ENCODE peak calls at places on chromosomes 16 and 17, in seven cellular contexts. D, S, Q, L, G, P and U are unnamed samples.

GRCh38 chr17:45364531-45365390 is 47.9 kb upstream of the MAP3K14 start:
- DNase-seq in D (no peak), S (peak), Q (no peak), L (no peak), G (peak), P (no peak), U (no peak)

GRCh38 chr17:7133424-7133823 is 18.8 kb upstream of the ASGR2 start:
- DNase-seq in D (no peak), S (peak), Q (no peak), L (no peak), G (no peak), P (no peak), U (peak)

GRCh38 chr17:78225088-78225865 is 6.2 kb upstream of the TMEM235 start:
- DNase-seq in D (no peak), S (no peak), Q (no peak), L (no peak), G (no peak), P (no peak), U (no peak)

GRCh38 chr17:28484296-28484695 is 10.9 kb downstream of the SLC13A2 start:
- DNase-seq in D (no peak), S (no peak), Q (no peak), L (no peak), G (no peak), P (no peak), U (no peak)

GRCh38 chr17:17028059-17028877 is 14.0 kb upstream of the MPRIP start:
- DNase-seq in D (peak), S (no peak), Q (peak), L (no peak), G (no peak), P (peak), U (peak)

GRCh38 chr17:30091771-30092170 is 24.8 kb upstream of the NSRP1 start:
- DNase-seq in D (no peak), S (no peak), Q (no peak), L (no peak), G (no peak), P (peak), U (peak)

GRCh38 chr17:16040710-16041251 is 41.2 kb downstream of the TTC19 start:
- DNase-seq in D (no peak), S (no peak), Q (peak), L (peak), G (peak), P (no peak), U (peak)

GRCh38 chr17:57271821-57272220 is 15.5 kb downstream of the MSI2 start:
- DNase-seq in D (no peak), S (no peak), Q (no peak), L (no peak), G (no peak), P (no peak), U (no peak)

GRCh38 chr16:72739577-72739976 is 308.4 kb downstream of the ZFHX3 start:
- DNase-seq in D (no peak), S (no peak), Q (no peak), L (no peak), G (no peak), P (no peak), U (peak)

GRCh38 chr17:17698371-17698770 is 17.1 kb downstream of the RAI1 start:
- DNase-seq in D (no peak), S (no peak), Q (no peak), L (no peak), G (no peak), P (no peak), U (no peak)

GRCh38 chr17:8859029-8859803 is 8.3 kb downstream of the PIK3R6 start:
- DNase-seq in D (no peak), S (no peak), Q (no peak), L (no peak), G (no peak), P (peak), U (no peak)

GRCh38 chr16:29315916-29316517 is 90.5 kb downstream of the NPIPB11 start:
- DNase-seq in D (no peak), S (no peak), Q (no peak), L (no peak), G (no peak), P (no peak), U (no peak)

GRCh38 chr17:45227101-45227591 is 5.5 kb downstream of the FMNL1 start:
- DNase-seq in D (no peak), S (no peak), Q (peak), L (no peak), G (no peak), P (peak), U (no peak)

GRCh38 chr16:70758786-70759185 is 42.2 kb downstream of the VAC14 start:
- DNase-seq in D (no peak), S (no peak), Q (no peak), L (no peak), G (no peak), P (no peak), U (no peak)

GRCh38 chr17:988561-988960 is 8.4 kb upstream of the TIMM22 start:
- DNase-seq in D (no peak), S (no peak), Q (no peak), L (no peak), G (no peak), P (no peak), U (no peak)

GRCh38 chr16:180921-181667 is 835 bp downstream of the HBQ1 start:
- DNase-seq in D (peak), S (peak), Q (peak), L (no peak), G (peak), P (peak), U (peak)

GRCh38 chr17:37671813-37672544 is 28.7 kb upstream of the DDX52 start:
- DNase-seq in D (no peak), S (no peak), Q (no peak), L (peak), G (no peak), P (peak), U (peak)

GRCh38 chr17:8552582-8553320 is 77.8 kb downstream of the MYH10 start:
- DNase-seq in D (no peak), S (no peak), Q (no peak), L (no peak), G (no peak), P (peak), U (peak)

GRCh38 chr16:88288303-88288702 is 94.5 kb upstream of the ZNF469 start:
- DNase-seq in D (no peak), S (no peak), Q (no peak), L (no peak), G (no peak), P (no peak), U (no peak)

GRCh38 chr16:57802635-57803412 is 533 bp upstream of the KIFC3 start:
- DNase-seq in D (no peak), S (no peak), Q (no peak), L (no peak), G (no peak), P (peak), U (peak)

GRCh38 chr17:48543854-48544355 is 1.0 kb downstream of the HOXB2 start:
- DNase-seq in D (no peak), S (no peak), Q (no peak), L (no peak), G (no peak), P (no peak), U (no peak)

GRCh38 chr16:66508914-66509496 is 40.9 kb downstream of the TK2 start:
- DNase-seq in D (no peak), S (no peak), Q (no peak), L (no peak), G (no peak), P (no peak), U (no peak)

GRCh38 chr17:27529230-27529796 is 73.1 kb downstream of the KSR1 start:
- DNase-seq in D (no peak), S (no peak), Q (no peak), L (no peak), G (no peak), P (peak), U (no peak)

GRCh38 chr17:2542056-2542455 is 30.4 kb upstream of the METTL16 start:
- DNase-seq in D (no peak), S (no peak), Q (no peak), L (no peak), G (no peak), P (no peak), U (no peak)

GRCh38 chr16:23140082-23140481 is 9.2 kb downstream of the USP31 start:
- DNase-seq in D (no peak), S (no peak), Q (no peak), L (no peak), G (no peak), P (no peak), U (no peak)

GRCh38 chr16:27169511-27170071 is 33.7 kb upstream of the KDM8 start:
- DNase-seq in D (no peak), S (no peak), Q (peak), L (peak), G (no peak), P (peak), U (peak)

GRCh38 chr17:74610108-74610507 is 13.4 kb downstream of the CD300E start:
- DNase-seq in D (no peak), S (no peak), Q (no peak), L (no peak), G (no peak), P (no peak), U (no peak)

GRCh38 chr16:85569615-85570212 is 43.4 kb upstream of the GSE1 start:
- DNase-seq in D (no peak), S (no peak), Q (no peak), L (no peak), G (no peak), P (no peak), U (no peak)

GRCh38 chr17:60390881-60391418 is 983 bp downstream of the USP32 start:
- DNase-seq in D (no peak), S (peak), Q (peak), L (no peak), G (peak), P (peak), U (no peak)

GRCh38 chr17:60393840-60394529 is 2.1 kb upstream of the USP32 start:
- DNase-seq in D (no peak), S (no peak), Q (no peak), L (no peak), G (no peak), P (peak), U (no peak)

GRCh38 chr17:60392845-60393702 is 1.1 kb upstream of the USP32 start:
- DNase-seq in D (no peak), S (peak), Q (peak), L (no peak), G (peak), P (peak), U (peak)

GRCh38 chr17:60391419-60392041 is 403 bp downstream of the USP32 start:
- DNase-seq in D (peak), S (peak), Q (no peak), L (no peak), G (no peak), P (no peak), U (no peak)

DNA sequence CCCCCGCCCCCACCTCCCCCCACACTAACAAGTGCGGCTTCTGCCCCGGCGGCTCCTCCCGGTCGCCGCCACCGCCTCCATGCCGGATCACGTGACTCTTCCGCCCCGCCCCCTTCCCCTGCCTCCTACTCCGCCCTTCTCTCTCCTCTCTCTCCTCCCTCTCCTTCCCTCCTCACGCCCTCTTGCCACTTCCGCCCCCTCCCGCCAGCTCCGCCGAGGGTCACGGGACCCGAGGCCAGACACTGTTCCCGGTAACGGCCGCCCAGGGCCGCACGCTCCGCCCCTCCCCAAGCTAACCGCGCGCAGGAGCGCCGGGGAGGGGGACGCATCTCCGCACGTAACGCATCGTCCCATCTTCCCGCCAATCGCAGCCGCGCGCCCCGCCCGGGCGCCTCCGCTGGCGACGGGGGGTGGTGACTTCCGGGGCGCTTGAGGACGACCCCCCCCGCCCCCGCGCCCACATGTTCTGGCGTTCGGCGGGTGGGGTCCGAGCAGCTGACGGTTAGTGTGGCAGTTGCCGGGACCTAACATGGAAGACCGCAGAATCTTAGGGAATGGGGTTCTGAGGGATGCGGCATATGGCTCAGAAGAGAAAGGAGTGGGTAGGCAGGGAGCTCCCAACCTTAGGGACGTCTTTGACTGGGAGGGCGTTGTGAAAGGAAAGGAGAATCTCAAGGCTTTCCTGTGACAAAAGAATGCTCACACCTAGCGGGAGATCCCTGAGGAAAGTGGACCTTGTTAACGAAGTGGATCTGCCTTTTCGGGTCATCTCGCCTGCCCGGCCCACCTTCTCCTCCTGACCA is at the start of gene USP32:
- DNase-seq in D (peak), S (peak), Q (peak), L (peak), G (peak), P (peak), U (peak)
- TF ChIP-seq CTCF in D (peak), S (no peak), Q (peak), L (peak), G (peak), P (no peak), U (peak)

DNA sequence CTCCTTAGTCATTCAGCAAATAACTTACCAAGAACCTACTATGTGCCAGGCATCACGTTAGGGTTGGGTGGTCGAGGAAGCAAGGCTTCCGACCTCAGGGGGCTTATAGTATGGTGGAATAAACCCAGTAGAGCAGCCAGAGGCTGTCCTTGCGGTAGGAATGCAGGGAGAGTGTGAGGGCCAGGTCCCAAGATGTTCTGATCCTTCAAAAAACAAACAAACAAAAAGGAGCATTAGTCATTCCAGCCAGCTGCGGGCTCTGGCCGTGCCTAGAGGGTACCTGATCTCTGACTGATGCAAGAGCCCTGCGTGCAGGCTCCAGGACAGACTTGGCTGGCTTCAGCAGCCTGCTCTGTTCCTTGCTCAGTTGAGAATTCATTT is 18.2 kb downstream of the CYB5D2 start:
- DNase-seq in D (no peak), S (no peak), Q (no peak), L (peak), G (peak), P (peak), U (peak)
- TF ChIP-seq CTCF in D (no peak), S (no peak), Q (no peak), L (peak), G (peak), P (peak), U (peak)

GRCh38 chr16:2770057-2770780 is 6.9 kb downstream of the ELOB start:
- DNase-seq in D (no peak), S (no peak), Q (no peak), L (no peak), G (no peak), P (peak), U (no peak)
- TF ChIP-seq CTCF in D (no peak), S (no peak), Q (no peak), L (no peak), G (no peak), P (peak), U (no peak)

DNA sequence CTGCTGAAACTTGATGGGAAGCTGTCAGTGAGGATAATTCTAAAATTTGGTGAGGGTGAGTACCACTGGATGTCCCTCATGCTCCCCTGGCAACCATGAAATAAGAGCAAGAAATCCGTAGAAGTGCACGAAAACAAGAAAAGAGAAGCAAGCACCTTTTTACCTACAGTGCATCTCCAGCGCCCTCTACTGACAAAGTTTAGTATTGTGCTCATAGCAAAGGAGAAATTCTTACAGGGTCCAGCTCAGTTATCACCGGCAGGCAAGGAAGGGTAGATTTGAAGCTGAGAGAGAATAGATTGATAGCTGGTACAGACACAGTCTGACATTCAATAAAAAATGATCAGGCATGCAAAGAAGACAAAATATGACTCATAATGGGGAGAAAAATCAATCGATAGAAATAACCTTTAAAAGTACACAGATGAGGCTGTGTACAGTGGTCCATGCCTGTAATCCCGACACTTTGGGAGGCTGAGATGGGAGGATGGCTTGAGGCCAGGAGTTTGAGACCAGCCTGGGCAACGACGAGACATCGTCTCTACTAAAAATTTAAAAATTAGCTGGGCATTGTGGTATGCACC is 28.3 kb upstream of the TEX2 start:
- DNase-seq in D (no peak), S (peak), Q (no peak), L (no peak), G (no peak), P (peak), U (no peak)
- TF ChIP-seq CTCF in D (peak), S (peak), Q (no peak), L (peak), G (no peak), P (peak), U (no peak)